ENCODE peak calls at places on chromosomes 6 and 20, in six cellular contexts. One of them, this sample, is unnamed.

GRCh38 chr6:2616796-2617195 is 133.9 kb downstream of the MYLK4 start:
- DNase-seq in AG04450: no peak
- DNase-seq in ascending aorta: no peak
- DNase-seq in AG09309: no peak
- DNase-seq in bronchial epithelial cell: peak; percentile 21
- DNase-seq in fibroblast of mammary gland: no peak
- DNase-seq in this sample: no peak

GRCh38 chr6:31497595-31498476 is at the start of gene MICB:
- DNase-seq in AG04450: no peak
- DNase-seq in ascending aorta: peak; percentile 55
- DNase-seq in bronchial epithelial cell: peak; percentile 83
- DNase-seq in fibroblast of mammary gland: peak; percentile 66
- DNase-seq in AG09309: no peak
- DNase-seq in this sample: peak; percentile 73

GRCh38 chr6:156933201-156934053 is 156.2 kb downstream of the ARID1B start:
- DNase-seq in fibroblast of mammary gland: no peak
- DNase-seq in bronchial epithelial cell: peak; percentile 34
- DNase-seq in ascending aorta: no peak
- DNase-seq in AG09309: no peak
- DNase-seq in AG04450: no peak
- DNase-seq in this sample: no peak

GRCh38 chr6:34157851-34158250 is 12.0 kb upstream of the GRM4 start:
- DNase-seq in bronchial epithelial cell: no peak
- DNase-seq in AG04450: no peak
- DNase-seq in AG09309: no peak
- DNase-seq in ascending aorta: no peak
- DNase-seq in fibroblast of mammary gland: no peak
- DNase-seq in this sample: no peak

GRCh38 chr6:82506526-82506925 is 142.9 kb downstream of the TPBG start:
- DNase-seq in ascending aorta: no peak
- DNase-seq in bronchial epithelial cell: peak; percentile 48
- DNase-seq in AG04450: no peak
- DNase-seq in AG09309: no peak
- DNase-seq in fibroblast of mammary gland: peak; percentile 62
- DNase-seq in this sample: no peak

GRCh38 chr6:126266664-126267063 is 73.3 kb upstream of the CENPW start:
- DNase-seq in bronchial epithelial cell: no peak
- DNase-seq in AG04450: no peak
- DNase-seq in fibroblast of mammary gland: no peak
- DNase-seq in ascending aorta: no peak
- DNase-seq in AG09309: no peak
- DNase-seq in this sample: no peak

GRCh38 chr20:51497542-51498467 is 44.7 kb downstream of the NFATC2 start:
- DNase-seq in bronchial epithelial cell: no peak
- DNase-seq in ascending aorta: no peak
- DNase-seq in fibroblast of mammary gland: no peak
- DNase-seq in AG04450: no peak
- DNase-seq in AG09309: no peak
- DNase-seq in this sample: no peak

GRCh38 chr20:22810626-22811559 is 224.2 kb upstream of the SSTR4 start:
- DNase-seq in AG04450: no peak
- DNase-seq in bronchial epithelial cell: no peak
- DNase-seq in fibroblast of mammary gland: no peak
- DNase-seq in ascending aorta: no peak
- DNase-seq in AG09309: no peak
- DNase-seq in this sample: no peak

GRCh38 chr20:63947638-63948456 is 8.4 kb downstream of the UCKL1 start:
- DNase-seq in ascending aorta: no peak
- DNase-seq in fibroblast of mammary gland: no peak
- DNase-seq in AG09309: no peak
- DNase-seq in AG04450: no peak
- DNase-seq in bronchial epithelial cell: no peak
- DNase-seq in this sample: no peak

GRCh38 chr20:43003318-43003928 is 186.3 kb downstream of the PTPRT start:
- DNase-seq in ascending aorta: no peak
- DNase-seq in AG04450: no peak
- DNase-seq in bronchial epithelial cell: no peak
- DNase-seq in AG09309: no peak
- DNase-seq in fibroblast of mammary gland: no peak
- DNase-seq in this sample: no peak

GRCh38 chr6:147506704-147507114 is 1.8 kb upstream of the SAMD5 start:
- DNase-seq in bronchial epithelial cell: peak; percentile 25
- DNase-seq in AG04450: no peak
- DNase-seq in AG09309: no peak
- DNase-seq in ascending aorta: no peak
- DNase-seq in fibroblast of mammary gland: peak; percentile 49
- DNase-seq in this sample: peak; percentile 65
- H3K4me3 ChIP-seq in bronchial epithelial cell: peak overlapping the region; percentile 11
- H3K4me3 ChIP-seq in AG04450: peak overlapping the region; percentile 72
- H3K4me3 ChIP-seq in AG09309: peak overlapping the region; percentile 96
- H3K4me3 ChIP-seq in ascending aorta: peak overlapping the region; percentile 58
- H3K4me3 ChIP-seq in fibroblast of mammary gland: peak overlapping the region; percentile 57
- H3K4me3 ChIP-seq in this sample: peak overlapping the region; percentile 83

DNA sequence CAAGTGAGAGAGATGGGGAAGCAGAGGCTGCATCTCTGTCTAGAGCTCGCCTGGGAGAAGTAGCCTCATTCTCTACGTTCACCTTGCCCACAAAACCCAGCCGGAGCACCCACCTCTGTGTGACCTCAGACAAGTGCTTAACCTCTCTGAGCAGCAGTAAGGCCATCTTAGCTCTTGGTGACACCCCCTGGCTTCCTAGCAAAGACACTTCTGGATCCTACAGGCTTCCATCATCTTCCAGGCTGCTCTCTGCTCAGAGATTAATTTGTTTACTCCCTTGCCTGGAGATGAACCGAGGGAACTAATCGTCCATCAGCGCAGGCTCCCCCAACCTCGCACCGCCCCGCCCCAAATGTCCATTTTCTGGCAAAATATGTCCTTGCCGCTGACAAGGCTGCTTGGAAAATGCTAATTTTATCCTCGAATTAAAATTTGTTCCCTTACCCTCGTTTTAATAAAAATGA is 24.0 kb upstream of the CTNNBL1 start:
- DNase-seq in AG04450: no peak
- DNase-seq in fibroblast of mammary gland: no peak
- DNase-seq in AG09309: no peak
- DNase-seq in bronchial epithelial cell: no peak
- DNase-seq in ascending aorta: no peak
- DNase-seq in this sample: no peak
- H3K4me3 ChIP-seq in AG04450: no peak overlapping the region
- H3K4me3 ChIP-seq in fibroblast of mammary gland: no peak overlapping the region
- H3K4me3 ChIP-seq in AG09309: no peak overlapping the region
- H3K4me3 ChIP-seq in bronchial epithelial cell: no peak overlapping the region
- H3K4me3 ChIP-seq in ascending aorta: peak overlapping the region; percentile 16
- H3K4me3 ChIP-seq in this sample: peak overlapping the region; percentile 35

DNA sequence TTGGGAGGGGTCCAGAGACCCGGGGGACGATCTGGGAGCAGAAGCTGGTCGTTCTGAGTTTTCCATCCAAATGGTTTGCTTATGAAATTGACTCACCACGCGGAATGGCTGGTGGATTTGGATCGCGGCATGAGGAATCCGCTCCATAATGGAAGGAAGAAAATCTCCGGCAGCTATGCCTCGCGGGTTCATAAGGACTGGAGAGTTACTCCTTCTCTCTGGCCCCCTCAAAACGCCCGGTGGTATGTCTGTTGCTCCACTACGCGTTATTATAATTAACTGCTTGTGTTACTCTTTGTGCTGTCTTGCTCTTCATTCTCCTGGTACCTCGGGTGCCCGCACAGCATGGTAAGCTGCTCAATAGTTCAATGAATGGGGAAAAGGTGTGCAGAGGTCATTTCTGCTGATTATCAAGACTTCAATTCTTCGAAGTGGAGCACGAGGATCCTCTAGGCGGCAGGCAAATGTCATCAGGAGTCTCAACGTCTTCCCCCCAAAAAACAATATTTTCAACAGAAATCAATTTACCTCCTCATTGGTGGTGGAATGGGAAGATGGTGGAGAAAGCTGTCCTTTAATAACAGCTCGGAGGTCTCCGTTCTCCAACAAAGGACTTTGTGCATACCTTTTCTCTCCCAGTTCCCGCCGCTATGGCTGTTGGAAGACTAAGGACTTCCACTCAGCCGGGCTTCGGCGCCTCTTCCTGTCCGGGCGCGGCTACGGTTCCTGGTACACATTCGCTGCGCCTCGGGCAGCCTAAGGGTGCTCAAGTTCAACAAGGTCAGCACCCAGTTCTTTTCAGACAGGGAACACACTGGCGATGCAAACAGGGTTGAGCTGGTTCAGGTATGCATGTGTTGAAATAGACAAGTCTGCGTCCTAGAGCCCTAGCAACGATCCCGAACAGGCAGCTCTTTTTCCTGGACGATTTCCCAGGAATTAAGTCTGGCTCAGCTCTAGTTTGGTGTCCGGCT is 9.2 kb upstream of the PRSS16 start:
- DNase-seq in fibroblast of mammary gland: no peak
- DNase-seq in AG09309: no peak
- DNase-seq in ascending aorta: no peak
- DNase-seq in bronchial epithelial cell: peak; percentile 33
- DNase-seq in AG04450: no peak
- DNase-seq in this sample: peak; percentile 49
- H3K4me3 ChIP-seq in fibroblast of mammary gland: peak overlapping the region; percentile 50
- H3K4me3 ChIP-seq in AG09309: peak overlapping the region; percentile 35
- H3K4me3 ChIP-seq in ascending aorta: no peak overlapping the region
- H3K4me3 ChIP-seq in bronchial epithelial cell: peak overlapping the region; percentile 18
- H3K4me3 ChIP-seq in AG04450: peak overlapping the region; percentile 55
- H3K4me3 ChIP-seq in this sample: peak overlapping the region; percentile 46

GRCh38 chr20:61268024-61268423 is 16.0 kb downstream of the CDH4 start:
- DNase-seq in AG04450: no peak
- DNase-seq in AG09309: no peak
- DNase-seq in ascending aorta: no peak
- DNase-seq in fibroblast of mammary gland: no peak
- DNase-seq in bronchial epithelial cell: no peak
- DNase-seq in this sample: no peak

GRCh38 chr20:61267241-61267640 is 15.2 kb downstream of the CDH4 start:
- DNase-seq in AG04450: no peak
- DNase-seq in fibroblast of mammary gland: no peak
- DNase-seq in AG09309: no peak
- DNase-seq in ascending aorta: no peak
- DNase-seq in bronchial epithelial cell: no peak
- DNase-seq in this sample: no peak

GRCh38 chr20:61274326-61274725 is 22.3 kb downstream of the CDH4 start:
- DNase-seq in ascending aorta: no peak
- DNase-seq in bronchial epithelial cell: no peak
- DNase-seq in AG09309: no peak
- DNase-seq in fibroblast of mammary gland: no peak
- DNase-seq in AG04450: no peak
- DNase-seq in this sample: no peak

GRCh38 chr20:61271273-61272221 is 19.5 kb downstream of the CDH4 start:
- DNase-seq in fibroblast of mammary gland: no peak
- DNase-seq in AG04450: no peak
- DNase-seq in ascending aorta: no peak
- DNase-seq in AG09309: no peak
- DNase-seq in bronchial epithelial cell: no peak
- DNase-seq in this sample: no peak
- H3K4me3 ChIP-seq in fibroblast of mammary gland: no peak overlapping the region
- H3K4me3 ChIP-seq in AG04450: no peak overlapping the region
- H3K4me3 ChIP-seq in ascending aorta: no peak overlapping the region
- H3K4me3 ChIP-seq in AG09309: no peak overlapping the region
- H3K4me3 ChIP-seq in bronchial epithelial cell: no peak overlapping the region
- H3K4me3 ChIP-seq in this sample: no peak overlapping the region

GRCh38 chr6:36592221-36592655 is 1.9 kb upstream of the SRSF3 start:
- DNase-seq in bronchial epithelial cell: no peak
- DNase-seq in fibroblast of mammary gland: no peak
- DNase-seq in AG09309: no peak
- DNase-seq in ascending aorta: no peak
- DNase-seq in AG04450: no peak
- DNase-seq in this sample: no peak
- H3K4me3 ChIP-seq in bronchial epithelial cell: no peak overlapping the region
- H3K4me3 ChIP-seq in fibroblast of mammary gland: no peak overlapping the region
- H3K4me3 ChIP-seq in AG09309: no peak overlapping the region
- H3K4me3 ChIP-seq in ascending aorta: no peak overlapping the region
- H3K4me3 ChIP-seq in AG04450: no peak overlapping the region
- H3K4me3 ChIP-seq in this sample: no peak overlapping the region

GRCh38 chr20:28562510-28562898 is 2695.0 kb upstream of the DEFB115 start:
- DNase-seq in ascending aorta: no peak
- DNase-seq in bronchial epithelial cell: no peak
- DNase-seq in AG04450: peak; percentile 41
- DNase-seq in AG09309: no peak
- DNase-seq in fibroblast of mammary gland: peak; percentile 71
- DNase-seq in this sample: peak; percentile 60
- H3K4me3 ChIP-seq in ascending aorta: no peak overlapping the region
- H3K4me3 ChIP-seq in bronchial epithelial cell: no peak overlapping the region
- H3K4me3 ChIP-seq in AG04450: no peak overlapping the region
- H3K4me3 ChIP-seq in AG09309: no peak overlapping the region
- H3K4me3 ChIP-seq in fibroblast of mammary gland: no peak overlapping the region
- H3K4me3 ChIP-seq in this sample: no peak overlapping the region